ENCODE peak calls at places on chromosomes 2 and 18, in ten cellular contexts. One of them, this sample, is unnamed.

GRCh38 chr2:162300271-162300670 is 18.2 kb downstream of the IFIH1 start:
- DNase-seq in Calu3: no peak
- DNase-seq in AG04450: no peak
- DNase-seq in cardiac muscle cell: no peak
- DNase-seq in RWPE1: no peak
- DNase-seq in neural crest cell: no peak
- DNase-seq in stomach: no peak
- DNase-seq in IMR-90: no peak
- DNase-seq in NB4: no peak
- DNase-seq in K562: no peak
- DNase-seq in this sample: no peak

GRCh38 chr2:121856358-121856757 is 100.9 kb downstream of the TSN start:
- DNase-seq in neural crest cell: no peak
- DNase-seq in K562: no peak
- DNase-seq in NB4: no peak
- DNase-seq in cardiac muscle cell: peak
- DNase-seq in IMR-90: no peak
- DNase-seq in stomach: no peak
- DNase-seq in Calu3: no peak
- DNase-seq in RWPE1: no peak
- DNase-seq in AG04450: no peak
- DNase-seq in this sample: no peak

GRCh38 chr2:47313141-47313691 is 89.7 kb upstream of the MSH2 start:
- DNase-seq in NB4: no peak
- DNase-seq in neural crest cell: no peak
- DNase-seq in cardiac muscle cell: no peak
- DNase-seq in RWPE1: peak
- DNase-seq in IMR-90: no peak
- DNase-seq in K562: peak
- DNase-seq in stomach: peak
- DNase-seq in AG04450: no peak
- DNase-seq in Calu3: peak
- DNase-seq in this sample: no peak

GRCh38 chr2:178886006-178886405 is 78.8 kb upstream of the TTN start:
- DNase-seq in RWPE1: no peak
- DNase-seq in stomach: no peak
- DNase-seq in Calu3: no peak
- DNase-seq in cardiac muscle cell: no peak
- DNase-seq in K562: no peak
- DNase-seq in neural crest cell: no peak
- DNase-seq in NB4: no peak
- DNase-seq in IMR-90: no peak
- DNase-seq in AG04450: no peak
- DNase-seq in this sample: no peak

GRCh38 chr2:208827109-208827508 is 420.5 kb downstream of the PTH2R start:
- DNase-seq in RWPE1: no peak
- DNase-seq in IMR-90: no peak
- DNase-seq in cardiac muscle cell: peak
- DNase-seq in stomach: no peak
- DNase-seq in K562: no peak
- DNase-seq in AG04450: no peak
- DNase-seq in NB4: no peak
- DNase-seq in Calu3: no peak
- DNase-seq in neural crest cell: no peak
- DNase-seq in this sample: no peak

GRCh38 chr2:237474931-237475703 is 11.9 kb upstream of the MLPH start:
- DNase-seq in neural crest cell: peak
- DNase-seq in IMR-90: peak
- DNase-seq in Calu3: peak
- DNase-seq in AG04450: peak
- DNase-seq in stomach: peak
- DNase-seq in RWPE1: peak
- DNase-seq in NB4: peak
- DNase-seq in K562: peak
- DNase-seq in cardiac muscle cell: peak
- DNase-seq in this sample: peak

GRCh38 chr2:44623622-44624351 is 262.0 kb downstream of the CAMKMT start:
- DNase-seq in AG04450: no peak
- DNase-seq in Calu3: no peak
- DNase-seq in RWPE1: no peak
- DNase-seq in IMR-90: no peak
- DNase-seq in cardiac muscle cell: no peak
- DNase-seq in K562: no peak
- DNase-seq in NB4: no peak
- DNase-seq in neural crest cell: no peak
- DNase-seq in stomach: no peak
- DNase-seq in this sample: no peak

GRCh38 chr18:12769644-12770440 is 67.0 kb downstream of the PSMG2 start:
- DNase-seq in cardiac muscle cell: no peak
- DNase-seq in AG04450: no peak
- DNase-seq in IMR-90: peak
- DNase-seq in NB4: no peak
- DNase-seq in Calu3: no peak
- DNase-seq in RWPE1: no peak
- DNase-seq in K562: no peak
- DNase-seq in stomach: no peak
- DNase-seq in neural crest cell: no peak
- DNase-seq in this sample: no peak

GRCh38 chr2:4873328-4873727 is 818.9 kb upstream of the SOX11 start:
- DNase-seq in RWPE1: no peak
- DNase-seq in stomach: no peak
- DNase-seq in NB4: no peak
- DNase-seq in AG04450: no peak
- DNase-seq in K562: no peak
- DNase-seq in Calu3: no peak
- DNase-seq in neural crest cell: no peak
- DNase-seq in IMR-90: no peak
- DNase-seq in cardiac muscle cell: no peak
- DNase-seq in this sample: no peak

GRCh38 chr18:41373612-41374011 is 581.4 kb upstream of the PIK3C3 start:
- DNase-seq in IMR-90: no peak
- DNase-seq in NB4: no peak
- DNase-seq in stomach: no peak
- DNase-seq in Calu3: no peak
- DNase-seq in cardiac muscle cell: no peak
- DNase-seq in neural crest cell: no peak
- DNase-seq in RWPE1: no peak
- DNase-seq in AG04450: no peak
- DNase-seq in K562: no peak
- DNase-seq in this sample: no peak
- TF ChIP-seq CTCF in IMR-90: no peak
- TF ChIP-seq CTCF in NB4: no peak
- TF ChIP-seq CTCF in stomach: no peak
- TF ChIP-seq CTCF in Calu3: no peak
- TF ChIP-seq CTCF in cardiac muscle cell: no peak
- TF ChIP-seq CTCF in neural crest cell: no peak
- TF ChIP-seq CTCF in RWPE1: no peak
- TF ChIP-seq CTCF in AG04450: no peak
- TF ChIP-seq CTCF in K562: no peak
- TF ChIP-seq CTCF in this sample: no peak

DNA sequence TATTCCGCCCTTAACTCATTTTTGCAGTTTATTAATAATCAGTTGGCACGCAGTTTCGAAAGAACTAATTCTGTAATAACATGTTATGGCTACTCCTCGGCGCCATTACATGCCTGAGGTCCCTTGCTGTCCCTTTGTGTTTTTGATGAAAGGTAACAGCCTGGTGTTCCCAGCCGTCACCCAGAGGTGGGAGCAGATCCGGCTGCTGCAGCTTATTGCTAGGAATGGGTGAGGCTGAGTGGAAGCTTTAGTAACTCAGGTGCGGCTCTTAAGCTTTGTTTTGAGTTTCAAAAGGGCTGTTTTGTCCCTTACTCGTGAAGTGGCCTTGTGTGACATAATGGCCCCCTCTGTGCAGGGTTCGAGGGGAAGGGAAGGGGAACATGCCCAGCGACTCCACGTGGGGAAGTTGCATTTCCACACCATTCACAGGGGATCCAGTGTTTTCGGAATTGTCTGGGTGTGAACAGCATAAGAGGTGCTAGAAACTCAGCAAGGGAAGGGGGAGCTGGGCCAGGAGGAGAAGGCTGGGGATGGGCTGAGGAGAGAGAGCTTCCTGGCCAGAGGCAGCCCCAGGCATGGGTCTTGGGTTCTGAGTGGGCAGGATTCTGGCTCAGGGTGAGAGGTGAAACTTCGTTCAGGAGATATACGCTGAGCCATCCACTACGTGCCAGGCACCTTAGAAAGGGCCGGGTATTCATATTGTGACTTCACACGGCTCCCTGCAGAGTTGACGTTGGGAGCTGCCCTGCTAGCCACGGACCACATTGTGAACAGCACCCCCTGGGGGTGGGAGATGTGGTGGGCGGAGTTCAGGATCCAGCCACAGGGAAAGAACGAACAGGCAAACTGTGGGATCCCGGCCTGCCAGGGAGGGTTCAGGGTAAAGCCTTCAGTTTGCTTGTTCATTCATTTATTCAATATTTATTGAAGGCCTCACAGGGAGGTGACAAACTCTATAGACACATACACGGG is 84.4 kb downstream of the TGOLN2 start:
- DNase-seq in RWPE1: no peak
- DNase-seq in K562: peak
- DNase-seq in NB4: peak
- DNase-seq in Calu3: peak
- DNase-seq in cardiac muscle cell: peak
- DNase-seq in AG04450: no peak
- DNase-seq in stomach: peak
- DNase-seq in IMR-90: no peak
- DNase-seq in neural crest cell: peak
- DNase-seq in this sample: peak
- TF ChIP-seq CTCF in RWPE1: no peak
- TF ChIP-seq CTCF in K562: peak
- TF ChIP-seq CTCF in NB4: peak
- TF ChIP-seq CTCF in Calu3: no peak
- TF ChIP-seq CTCF in cardiac muscle cell: peak
- TF ChIP-seq CTCF in AG04450: peak
- TF ChIP-seq CTCF in stomach: no peak
- TF ChIP-seq CTCF in IMR-90: peak
- TF ChIP-seq CTCF in neural crest cell: peak
- TF ChIP-seq CTCF in this sample: no peak

GRCh38 chr2:86675104-86675503 is 45.0 kb upstream of the RMND5A start:
- DNase-seq in Calu3: no peak
- DNase-seq in NB4: no peak
- DNase-seq in K562: no peak
- DNase-seq in IMR-90: no peak
- DNase-seq in RWPE1: no peak
- DNase-seq in cardiac muscle cell: no peak
- DNase-seq in AG04450: no peak
- DNase-seq in neural crest cell: no peak
- DNase-seq in stomach: no peak
- DNase-seq in this sample: no peak

GRCh38 chr2:86679036-86679435 is 41.1 kb upstream of the RMND5A start:
- DNase-seq in AG04450: no peak
- DNase-seq in NB4: no peak
- DNase-seq in Calu3: no peak
- DNase-seq in stomach: no peak
- DNase-seq in RWPE1: no peak
- DNase-seq in cardiac muscle cell: no peak
- DNase-seq in IMR-90: no peak
- DNase-seq in K562: no peak
- DNase-seq in neural crest cell: no peak
- DNase-seq in this sample: no peak

GRCh38 chr2:86673976-86674670 is 46.0 kb upstream of the RMND5A start:
- DNase-seq in Calu3: no peak
- DNase-seq in cardiac muscle cell: no peak
- DNase-seq in K562: no peak
- DNase-seq in neural crest cell: no peak
- DNase-seq in stomach: no peak
- DNase-seq in RWPE1: no peak
- DNase-seq in IMR-90: no peak
- DNase-seq in NB4: no peak
- DNase-seq in AG04450: no peak
- DNase-seq in this sample: no peak

GRCh38 chr2:86673011-86673410 is 47.1 kb upstream of the RMND5A start:
- DNase-seq in AG04450: no peak
- DNase-seq in NB4: no peak
- DNase-seq in K562: no peak
- DNase-seq in stomach: no peak
- DNase-seq in neural crest cell: no peak
- DNase-seq in RWPE1: no peak
- DNase-seq in cardiac muscle cell: no peak
- DNase-seq in Calu3: no peak
- DNase-seq in IMR-90: no peak
- DNase-seq in this sample: no peak

DNA sequence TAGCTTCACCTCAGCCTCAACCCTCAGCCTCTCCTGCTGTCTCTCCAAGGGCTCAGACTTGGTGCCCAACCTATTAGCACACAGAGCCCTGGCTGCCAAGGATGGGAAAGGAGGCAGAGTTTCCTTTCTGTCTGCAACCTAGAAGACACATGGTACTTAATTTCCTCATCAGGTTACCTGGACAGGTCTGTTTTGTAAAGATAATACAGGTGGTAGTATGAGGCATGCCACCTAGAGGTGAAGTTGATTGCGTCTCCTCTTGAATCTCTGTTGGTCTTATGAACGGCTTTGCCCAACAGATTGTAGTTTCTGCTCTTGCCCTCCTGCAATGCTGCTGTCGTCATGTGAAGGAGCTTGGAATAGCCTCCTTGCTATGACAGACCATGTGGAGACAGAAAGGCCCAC is 44.5 kb upstream of the RMND5A start:
- DNase-seq in cardiac muscle cell: no peak
- DNase-seq in neural crest cell: no peak
- DNase-seq in NB4: no peak
- DNase-seq in RWPE1: peak
- DNase-seq in stomach: peak
- DNase-seq in K562: no peak
- DNase-seq in Calu3: peak
- DNase-seq in AG04450: no peak
- DNase-seq in IMR-90: no peak
- DNase-seq in this sample: no peak
- TF ChIP-seq CTCF in cardiac muscle cell: no peak
- TF ChIP-seq CTCF in neural crest cell: no peak
- TF ChIP-seq CTCF in NB4: no peak
- TF ChIP-seq CTCF in RWPE1: no peak
- TF ChIP-seq CTCF in stomach: no peak
- TF ChIP-seq CTCF in K562: no peak
- TF ChIP-seq CTCF in Calu3: peak
- TF ChIP-seq CTCF in AG04450: no peak
- TF ChIP-seq CTCF in IMR-90: no peak
- TF ChIP-seq CTCF in this sample: no peak

GRCh38 chr2:129936334-129936934 is 43.0 kb upstream of the RAB6C start:
- DNase-seq in cardiac muscle cell: no peak
- DNase-seq in neural crest cell: peak
- DNase-seq in K562: peak
- DNase-seq in stomach: peak
- DNase-seq in IMR-90: no peak
- DNase-seq in Calu3: no peak
- DNase-seq in NB4: peak
- DNase-seq in AG04450: no peak
- DNase-seq in RWPE1: peak
- DNase-seq in this sample: peak
- TF ChIP-seq CTCF in cardiac muscle cell: peak
- TF ChIP-seq CTCF in neural crest cell: peak
- TF ChIP-seq CTCF in K562: peak
- TF ChIP-seq CTCF in stomach: no peak
- TF ChIP-seq CTCF in IMR-90: no peak
- TF ChIP-seq CTCF in Calu3: no peak
- TF ChIP-seq CTCF in NB4: peak
- TF ChIP-seq CTCF in AG04450: peak
- TF ChIP-seq CTCF in RWPE1: peak
- TF ChIP-seq CTCF in this sample: no peak

This sample was measured in GM20000.